ENCODE peak calls at places on chromosomes 11 and 22, in ten cellular contexts. R, P, Z, Q, M, U, S, C, T and W are unnamed samples.

GRCh38 chr11:81644239-81644840 is 1089.3 kb downstream of the FAM181B start:
- DNase-seq in P (no peak), S (no peak), Z (no peak), U (no peak), M (peak; percentile 43), C (no peak), Q (peak; percentile 38), R (no peak), T (peak; percentile 89), W (no peak)

GRCh38 chr11:116046127-116046526 is 541.9 kb upstream of the CADM1 start:
- DNase-seq in S (no peak), M (no peak), T (no peak), Z (no peak), Q (no peak), R (no peak), C (no peak), U (no peak), P (no peak), W (no peak)

GRCh38 chr11:71336176-71336995 is 84.0 kb upstream of the SHANK2 start:
- DNase-seq in T (no peak), Z (peak; percentile 43), U (no peak), C (peak; percentile 5), R (no peak), S (no peak), P (no peak), Q (no peak), M (no peak), W (no peak)

GRCh38 chr11:70230151-70230839 is 27.2 kb downstream of the FADD start:
- DNase-seq in R (peak; percentile 2), T (no peak), M (no peak), Q (no peak), P (no peak), U (no peak), S (no peak), Z (no peak), C (no peak), W (no peak)

GRCh38 chr22:35703861-35704584 is 13.6 kb upstream of the APOL5 start:
- DNase-seq in S (no peak), P (no peak), T (no peak), R (no peak), Z (no peak), C (no peak), M (no peak), Q (no peak), U (no peak), W (no peak)

GRCh38 chr22:44567846-44568493 is 69.9 kb upstream of the RTL6 start:
- DNase-seq in R (peak; percentile 65), Q (peak; percentile 66), C (peak; percentile 55), P (peak; percentile 27), S (no peak), Z (peak; percentile 69), T (peak; percentile 68), U (no peak), M (peak; percentile 24), W (peak; percentile 39)

GRCh38 chr11:122750047-122750446 is 88.3 kb upstream of the CRTAM start:
- DNase-seq in R (no peak), U (no peak), P (no peak), Z (no peak), S (no peak), T (no peak), Q (no peak), C (no peak), M (no peak), W (no peak)

GRCh38 chr22:24367841-24368240 is 59.6 kb upstream of the ADORA2A start:
- DNase-seq in S (no peak), M (no peak), Q (no peak), P (no peak), T (no peak), Z (no peak), U (no peak), R (no peak), C (no peak), W (no peak)

GRCh38 chr11:33514079-33514690 is 186.4 kb downstream of the C11orf91 start:
- DNase-seq in T (no peak), U (no peak), C (no peak), Q (no peak), S (no peak), M (no peak), Z (no peak), P (no peak), R (no peak), W (no peak)

GRCh38 chr11:32983506-32983905 is 32.2 kb upstream of the DEPDC7 start:
- DNase-seq in U (no peak), S (no peak), M (no peak), P (no peak), T (no peak), R (no peak), Z (no peak), C (no peak), Q (no peak), W (no peak)

GRCh38 chr11:83037877-83038276 is 33.8 kb downstream of the RAB30 start:
- DNase-seq in T (no peak), S (no peak), R (no peak), Q (no peak), C (no peak), P (no peak), U (no peak), M (no peak), Z (no peak), W (no peak)

GRCh38 chr11:105297463-105297862 is 157.9 kb upstream of the CARD18 start:
- DNase-seq in C (no peak), S (no peak), T (no peak), P (no peak), M (no peak), R (no peak), Z (no peak), U (no peak), Q (no peak), W (no peak)

GRCh38 chr11:116190206-116190605 is 582.6 kb downstream of the BUD13 start:
- DNase-seq in U (no peak), R (no peak), S (no peak), P (no peak), Q (no peak), C (no peak), Z (no peak), T (no peak), M (no peak), W (no peak)

GRCh38 chr11:57340228-57340627 is 2.1 kb downstream of the P2RX3 start:
- DNase-seq in T (peak; percentile 65), M (no peak), Z (no peak), C (peak; percentile 67), P (no peak), Q (no peak), U (no peak), S (no peak), R (no peak), W (no peak)

GRCh38 chr11:78277314-78277994 is 88.7 kb downstream of the USP35 start:
- DNase-seq in S (no peak), C (no peak), R (no peak), P (no peak), M (no peak), Z (peak; percentile 75), U (no peak), Q (no peak), T (no peak), W (no peak)

GRCh38 chr11:35458846-35459245 is 39.5 kb upstream of the SLC1A2 start:
- DNase-seq in R (no peak), Z (no peak), S (no peak), C (no peak), T (no peak), P (no peak), Q (no peak), U (no peak), M (no peak), W (no peak)

GRCh38 chr22:42960146-42960509 is 54.8 kb downstream of the PACSIN2 start:
- DNase-seq in Q (no peak), U (no peak), R (no peak), P (no peak), M (no peak), C (no peak), T (no peak), Z (no peak), S (no peak), W (no peak)

GRCh38 chr11:94774345-94774744 is 6.2 kb downstream of the AMOTL1 start:
- DNase-seq in U (no peak), S (no peak), M (no peak), R (no peak), P (no peak), T (no peak), C (peak; percentile 59), Q (no peak), Z (no peak), W (no peak)
- H3K4me1 ChIP-seq in U (peaks cover 65% of the 10 kb centered on the region), S (peaks cover 19% of the 10 kb centered on the region), M (no peaks in the 10 kb centered on the region), R (peaks cover 7% of the 10 kb centered on the region), P (peaks cover 48% of the 10 kb centered on the region), T (no peaks in the 10 kb centered on the region), C (peaks cover 79% of the 10 kb centered on the region), Q (no peaks in the 10 kb centered on the region), Z (peaks cover 57% of the 10 kb centered on the region), W (no peaks in the 10 kb centered on the region)

GRCh38 chr11:45927332-45927683 is 4.9 kb downstream of the LARGE2 start:
- DNase-seq in P (no peak), Q (no peak), U (peak; percentile 10), S (no peak), M (no peak), R (no peak), T (no peak), C (no peak), Z (no peak), W (no peak)
- H3K27ac ChIP-seq in P (no peak overlapping the region), Q (no peak overlapping the region), U (no peak overlapping the region), S (no peak overlapping the region), M (no peak overlapping the region), R (no peak overlapping the region), T (no peak overlapping the region), C (no peak overlapping the region), Z (no peak overlapping the region), W (no peak overlapping the region)

DNA sequence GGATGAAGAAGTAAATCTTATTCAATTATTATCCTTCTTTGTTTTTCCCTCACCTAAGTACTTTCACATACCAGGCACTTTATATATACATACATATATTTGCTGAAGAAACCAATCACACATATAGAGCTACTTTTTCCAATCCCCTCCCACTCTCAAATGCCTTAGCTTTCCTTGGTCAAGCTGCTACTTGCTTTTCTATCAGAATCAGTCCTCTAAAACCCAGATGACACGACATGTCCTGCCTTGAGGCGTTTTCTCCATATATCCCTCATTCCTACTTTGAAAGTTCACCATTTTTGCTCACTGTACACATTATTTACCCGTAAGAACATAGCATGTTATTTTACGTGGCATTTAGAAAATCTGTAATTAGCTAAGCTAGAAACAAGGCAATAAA is 5.4 kb downstream of the RAB38 start:
- DNase-seq in M (no peak), U (no peak), T (no peak), R (no peak), Z (no peak), Q (no peak), C (no peak), S (no peak), P (no peak), W (no peak)
- H3K9me3 ChIP-seq in M (no peaks in the 10 kb centered on the region), U (no peaks in the 10 kb centered on the region), T (no peaks in the 10 kb centered on the region), R (no peaks in the 10 kb centered on the region), Z (no peaks in the 10 kb centered on the region), Q (no peaks in the 10 kb centered on the region), C (no peaks in the 10 kb centered on the region), S (no peaks in the 10 kb centered on the region), P (no peaks in the 10 kb centered on the region), W (no peaks in the 10 kb centered on the region)

DNA sequence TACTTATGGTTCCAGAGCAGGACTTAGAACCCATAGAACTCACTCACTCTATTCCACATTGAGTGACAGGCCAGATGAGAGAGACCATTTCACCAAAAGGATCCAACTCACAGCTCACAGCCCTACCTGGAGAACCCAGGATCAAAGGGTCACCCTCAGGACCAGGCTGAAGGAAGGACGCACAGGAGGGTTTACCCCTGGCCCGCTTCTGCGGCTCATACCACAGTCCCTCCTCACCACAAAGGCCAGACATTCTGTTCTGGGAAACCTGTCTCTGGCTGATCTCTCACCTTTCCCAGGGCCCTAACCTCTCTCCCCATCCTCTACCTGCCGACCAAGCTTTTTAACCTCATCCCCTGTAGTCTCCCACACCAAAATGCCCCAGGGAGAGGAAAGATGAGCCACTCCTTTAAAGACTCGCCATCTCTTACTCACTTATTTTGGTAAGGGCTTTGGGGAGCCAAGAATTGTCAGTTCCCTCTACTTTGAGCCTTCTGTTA is 4.7 kb downstream of the FOSL1 start:
- DNase-seq in Z (no peak), R (no peak), S (no peak), P (no peak), T (peak; percentile 35), U (no peak), Q (no peak), C (no peak), M (no peak), W (no peak)
- H3K4me1 ChIP-seq in Z (peaks cover 44% of the 10 kb centered on the region), R (no peaks in the 10 kb centered on the region), S (peaks cover 19% of the 10 kb centered on the region), P (peaks cover 34% of the 10 kb centered on the region), T (peaks cover 38% of the 10 kb centered on the region), U (peaks cover 63% of the 10 kb centered on the region), Q (peaks cover 43% of the 10 kb centered on the region), C (peaks cover 10% of the 10 kb centered on the region), M (peaks cover 39% of the 10 kb centered on the region), W (peaks cover 46% of the 10 kb centered on the region)